ENCODE peak calls at places on chromosome 21, in six cellular contexts. One of them, this sample, is unnamed.
A peak's percentile ranks its signal among the peaks of the same experiment; 100 is the strongest.

GRCh38 chr21:39775816-39776215 is 30.8 kb downstream of the IGSF5 start:
- DNase-seq in fibroblast of lung: no peak
- DNase-seq in lower lobe of right lung: no peak
- DNase-seq in IMR-90: no peak
- DNase-seq in uterus: no peak
- DNase-seq in AG04450: no peak
- DNase-seq in this sample: no peak

GRCh38 chr21:29164330-29164942 is 34.0 kb downstream of the MAP3K7CL start:
- DNase-seq in uterus: no peak
- DNase-seq in lower lobe of right lung: no peak
- DNase-seq in IMR-90: peak; percentile 91
- DNase-seq in fibroblast of lung: peak; percentile 93
- DNase-seq in AG04450: no peak
- DNase-seq in this sample: peak; percentile 65

GRCh38 chr21:42598159-42598735 is 55.2 kb upstream of the PDE9A start:
- DNase-seq in fibroblast of lung: no peak
- DNase-seq in lower lobe of right lung: no peak
- DNase-seq in IMR-90: no peak
- DNase-seq in uterus: no peak
- DNase-seq in AG04450: no peak
- DNase-seq in this sample: no peak

GRCh38 chr21:26280715-26281310 is 110.2 kb upstream of the APP start:
- DNase-seq in AG04450: no peak
- DNase-seq in uterus: no peak
- DNase-seq in fibroblast of lung: no peak
- DNase-seq in IMR-90: no peak
- DNase-seq in lower lobe of right lung: no peak
- DNase-seq in this sample: no peak

GRCh38 chr21:26842976-26843911 is 2.0 kb downstream of the ADAMTS1 start:
- DNase-seq in lower lobe of right lung: peak; percentile 84
- DNase-seq in IMR-90: peak; percentile 96
- DNase-seq in uterus: peak; percentile 95
- DNase-seq in AG04450: peak; percentile 87
- DNase-seq in fibroblast of lung: peak; percentile 97
- DNase-seq in this sample: peak; percentile 40

GRCh38 chr21:38306833-38307232 is 50.0 kb downstream of the KCNJ15 start:
- DNase-seq in lower lobe of right lung: no peak
- DNase-seq in fibroblast of lung: peak; percentile 99
- DNase-seq in uterus: no peak
- DNase-seq in AG04450: peak; percentile 93
- DNase-seq in IMR-90: peak; percentile 99
- DNase-seq in this sample: no peak

GRCh38 chr21:42535602-42536171 is 22.0 kb downstream of the SLC37A1 start:
- DNase-seq in fibroblast of lung: no peak
- DNase-seq in uterus: no peak
- DNase-seq in IMR-90: no peak
- DNase-seq in lower lobe of right lung: peak; percentile 38
- DNase-seq in AG04450: no peak
- DNase-seq in this sample: peak; percentile 63

GRCh38 chr21:18142639-18143038 is 102.0 kb upstream of the CHODL start:
- DNase-seq in lower lobe of right lung: no peak
- DNase-seq in fibroblast of lung: no peak
- DNase-seq in AG04450: no peak
- DNase-seq in uterus: no peak
- DNase-seq in IMR-90: no peak
- DNase-seq in this sample: no peak

GRCh38 chr21:19922122-19922521 is 1076.1 kb upstream of the NCAM2 start:
- DNase-seq in lower lobe of right lung: no peak
- DNase-seq in AG04450: no peak
- DNase-seq in IMR-90: no peak
- DNase-seq in uterus: no peak
- DNase-seq in fibroblast of lung: no peak
- DNase-seq in this sample: no peak

GRCh38 chr21:40067751-40068150 is 200.5 kb downstream of the PCP4 start:
- DNase-seq in uterus: no peak
- DNase-seq in lower lobe of right lung: no peak
- DNase-seq in AG04450: no peak
- DNase-seq in fibroblast of lung: no peak
- DNase-seq in IMR-90: no peak
- DNase-seq in this sample: no peak

GRCh38 chr21:28337319-28337718 is 655.4 kb downstream of the LTN1 start:
- DNase-seq in lower lobe of right lung: no peak
- DNase-seq in AG04450: peak; percentile 34
- DNase-seq in IMR-90: peak; percentile 78
- DNase-seq in fibroblast of lung: peak; percentile 86
- DNase-seq in uterus: no peak
- DNase-seq in this sample: peak; percentile 60

GRCh38 chr21:17387030-17387617 is 125.7 kb upstream of the CXADR start:
- DNase-seq in uterus: peak; percentile 18
- DNase-seq in IMR-90: peak; percentile 59
- DNase-seq in AG04450: peak; percentile 16
- DNase-seq in lower lobe of right lung: no peak
- DNase-seq in fibroblast of lung: peak; percentile 79
- DNase-seq in this sample: peak; percentile 81

GRCh38 chr21:25501996-25502665 is 105.2 kb downstream of the MRPL39 start:
- DNase-seq in uterus: no peak
- DNase-seq in lower lobe of right lung: no peak
- DNase-seq in AG04450: no peak
- DNase-seq in fibroblast of lung: no peak
- DNase-seq in IMR-90: no peak
- DNase-seq in this sample: no peak

GRCh38 chr21:17045214-17045835 is 467.5 kb upstream of the CXADR start:
- DNase-seq in uterus: no peak
- DNase-seq in AG04450: peak; percentile 4
- DNase-seq in IMR-90: peak; percentile 15
- DNase-seq in lower lobe of right lung: no peak
- DNase-seq in fibroblast of lung: peak; percentile 62
- DNase-seq in this sample: no peak

GRCh38 chr21:28069446-28069845 is 923.2 kb downstream of the LTN1 start:
- DNase-seq in uterus: no peak
- DNase-seq in fibroblast of lung: peak; percentile 92
- DNase-seq in lower lobe of right lung: no peak
- DNase-seq in IMR-90: peak; percentile 83
- DNase-seq in AG04450: peak; percentile 63
- DNase-seq in this sample: no peak

GRCh38 chr21:19228241-19228640 is 824.7 kb upstream of the TMPRSS15 start:
- DNase-seq in fibroblast of lung: no peak
- DNase-seq in lower lobe of right lung: no peak
- DNase-seq in AG04450: no peak
- DNase-seq in uterus: no peak
- DNase-seq in IMR-90: no peak
- DNase-seq in this sample: no peak

GRCh38 chr21:35189077-35189863 is 140.2 kb upstream of the RUNX1 start:
- DNase-seq in lower lobe of right lung: no peak
- DNase-seq in IMR-90: peak; percentile 82
- DNase-seq in fibroblast of lung: peak; percentile 90
- DNase-seq in uterus: peak; percentile 65
- DNase-seq in AG04450: peak; percentile 87
- DNase-seq in this sample: peak; percentile 31

GRCh38 chr21:29025328-29025713 is 853 bp downstream of the USP16 start:
- DNase-seq in uterus: no peak
- DNase-seq in IMR-90: peak; percentile 22
- DNase-seq in AG04450: no peak
- DNase-seq in lower lobe of right lung: no peak
- DNase-seq in fibroblast of lung: no peak
- DNase-seq in this sample: peak; percentile 51

GRCh38 chr21:44337941-44338895 is 972 bp downstream of the CFAP410 start:
- DNase-seq in fibroblast of lung: peak; percentile 64
- DNase-seq in AG04450: no peak
- DNase-seq in lower lobe of right lung: peak; percentile 76
- DNase-seq in uterus: peak; percentile 74
- DNase-seq in IMR-90: peak; percentile 47
- DNase-seq in this sample: peak; percentile 75

GRCh38 chr21:31560479-31560878 is 99.0 kb upstream of the SOD1 start:
- DNase-seq in lower lobe of right lung: no peak
- DNase-seq in IMR-90: no peak
- DNase-seq in AG04450: no peak
- DNase-seq in uterus: no peak
- DNase-seq in fibroblast of lung: no peak
- DNase-seq in this sample: no peak
- H3K4me3 ChIP-seq in lower lobe of right lung: no peak overlapping the region
- H3K4me3 ChIP-seq in IMR-90: no peak overlapping the region
- H3K4me3 ChIP-seq in AG04450: no peak overlapping the region
- H3K4me3 ChIP-seq in uterus: no peak overlapping the region
- H3K4me3 ChIP-seq in fibroblast of lung: no peak overlapping the region
- H3K4me3 ChIP-seq in this sample: no peak overlapping the region

GRCh38 chr21:22762463-22762862 is 1764.3 kb downstream of the NCAM2 start:
- DNase-seq in fibroblast of lung: no peak
- DNase-seq in uterus: no peak
- DNase-seq in AG04450: no peak
- DNase-seq in IMR-90: no peak
- DNase-seq in lower lobe of right lung: no peak
- DNase-seq in this sample: no peak

GRCh38 chr21:22764222-22764621 is 1766.0 kb downstream of the NCAM2 start:
- DNase-seq in fibroblast of lung: no peak
- DNase-seq in uterus: no peak
- DNase-seq in lower lobe of right lung: no peak
- DNase-seq in IMR-90: no peak
- DNase-seq in AG04450: no peak
- DNase-seq in this sample: peak; percentile 47

GRCh38 chr21:22758478-22758877 is 1760.3 kb downstream of the NCAM2 start:
- DNase-seq in fibroblast of lung: peak; percentile 9
- DNase-seq in AG04450: no peak
- DNase-seq in IMR-90: no peak
- DNase-seq in uterus: no peak
- DNase-seq in lower lobe of right lung: no peak
- DNase-seq in this sample: no peak

DNA sequence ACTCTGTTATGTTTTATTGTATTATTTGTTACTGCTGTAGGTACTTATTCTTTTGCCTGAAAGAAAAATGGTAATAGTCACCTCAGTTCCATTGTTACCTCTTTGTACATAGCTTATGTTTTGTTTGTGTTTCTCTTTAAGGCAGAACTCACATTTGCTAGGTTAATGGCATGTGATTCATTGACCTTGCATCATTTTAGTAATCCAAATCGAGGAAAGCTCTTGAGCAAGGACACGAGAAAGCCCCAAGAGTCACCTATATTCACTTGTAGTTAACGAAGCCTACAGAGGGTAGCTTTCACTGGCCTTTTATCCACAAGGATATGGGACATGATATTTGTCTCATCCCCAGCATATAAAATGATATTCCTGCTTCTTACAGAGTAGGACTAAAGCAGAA is 1765.2 kb downstream of the NCAM2 start:
- DNase-seq in uterus: no peak
- DNase-seq in AG04450: no peak
- DNase-seq in lower lobe of right lung: no peak
- DNase-seq in IMR-90: no peak
- DNase-seq in fibroblast of lung: no peak
- DNase-seq in this sample: no peak
- H3K9me3 ChIP-seq in uterus: no peaks in the 10 kb centered on the region
- H3K9me3 ChIP-seq in AG04450: peaks cover 14% of the 10 kb centered on the region
- H3K9me3 ChIP-seq in lower lobe of right lung: no peaks in the 10 kb centered on the region
- H3K9me3 ChIP-seq in IMR-90: peaks cover 2% of the 10 kb centered on the region
- H3K9me3 ChIP-seq in fibroblast of lung: no peaks in the 10 kb centered on the region
- H3K9me3 ChIP-seq in this sample: no peaks in the 10 kb centered on the region

GRCh38 chr21:36288651-36289243 is 31.2 kb upstream of the MORC3 start:
- DNase-seq in IMR-90: peak; percentile 51
- DNase-seq in AG04450: no peak
- DNase-seq in uterus: no peak
- DNase-seq in fibroblast of lung: no peak
- DNase-seq in lower lobe of right lung: no peak
- DNase-seq in this sample: no peak
- H3K27ac ChIP-seq in IMR-90: peak overlapping the region; percentile 64
- H3K27ac ChIP-seq in AG04450: peak overlapping the region; percentile 84
- H3K27ac ChIP-seq in uterus: no peak overlapping the region
- H3K27ac ChIP-seq in fibroblast of lung: peak overlapping the region; percentile 71
- H3K27ac ChIP-seq in lower lobe of right lung: no peak overlapping the region
- H3K27ac ChIP-seq in this sample: no peak overlapping the region

DNA sequence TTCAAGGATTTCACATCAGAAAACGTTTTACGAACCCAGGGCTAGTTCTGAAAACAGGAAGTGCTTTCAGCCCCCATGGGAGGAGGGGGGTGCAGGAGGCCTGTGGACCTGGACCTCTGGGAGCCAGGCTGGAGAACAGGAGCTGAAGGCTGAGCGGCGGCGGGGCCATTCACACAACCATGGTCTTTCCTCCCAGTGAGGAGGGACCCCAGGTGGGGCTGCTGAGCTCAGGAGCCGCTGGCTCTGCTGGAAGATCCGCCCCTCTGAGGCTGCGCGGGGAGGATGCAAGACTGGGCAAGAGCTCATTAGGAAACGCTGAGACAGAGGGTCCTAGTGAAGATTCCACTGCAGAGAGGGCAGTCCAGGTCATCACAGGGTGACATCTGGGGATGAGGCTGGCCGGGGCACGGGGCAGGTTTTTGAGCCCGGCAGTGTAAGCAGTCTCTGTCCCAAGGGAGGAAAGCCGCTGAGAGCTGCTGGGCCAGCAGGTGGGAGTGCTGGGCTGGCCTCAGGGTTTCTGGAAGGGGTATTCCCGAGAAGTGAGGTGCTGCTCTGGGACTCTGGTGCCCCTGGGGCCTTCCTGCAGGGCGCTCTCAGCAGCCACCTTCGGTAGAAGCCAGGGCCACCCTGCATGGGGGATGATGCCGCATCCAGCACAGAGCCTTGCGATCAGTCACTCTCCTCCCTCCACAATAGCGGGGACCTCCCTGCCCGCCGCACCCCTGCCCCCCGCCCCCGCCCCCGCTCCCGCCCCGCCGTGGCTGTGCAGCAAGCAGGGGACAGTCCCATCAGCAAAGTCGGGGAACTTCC is 7.5 kb downstream of the MX2 start:
- DNase-seq in uterus: peak; percentile 31
- DNase-seq in AG04450: no peak
- DNase-seq in lower lobe of right lung: peak; percentile 60
- DNase-seq in IMR-90: no peak
- DNase-seq in fibroblast of lung: no peak
- DNase-seq in this sample: no peak
- H3K4me3 ChIP-seq in uterus: peak overlapping the region; percentile 4
- H3K4me3 ChIP-seq in AG04450: no peak overlapping the region
- H3K4me3 ChIP-seq in lower lobe of right lung: peak overlapping the region; percentile 53
- H3K4me3 ChIP-seq in IMR-90: no peak overlapping the region
- H3K4me3 ChIP-seq in fibroblast of lung: no peak overlapping the region
- H3K4me3 ChIP-seq in this sample: peak overlapping the region; percentile 24

GRCh38 chr21:45937721-45938452 is 43.7 kb upstream of the COL6A1 start:
- DNase-seq in lower lobe of right lung: no peak
- DNase-seq in uterus: no peak
- DNase-seq in fibroblast of lung: no peak
- DNase-seq in IMR-90: no peak
- DNase-seq in AG04450: no peak
- DNase-seq in this sample: no peak
- H3K9me3 ChIP-seq in lower lobe of right lung: no peaks in the 10 kb centered on the region
- H3K9me3 ChIP-seq in uterus: peaks cover 11% of the 10 kb centered on the region
- H3K9me3 ChIP-seq in fibroblast of lung: no peaks in the 10 kb centered on the region
- H3K9me3 ChIP-seq in IMR-90: peaks cover 29% of the 10 kb centered on the region
- H3K9me3 ChIP-seq in AG04450: peaks cover 34% of the 10 kb centered on the region
- H3K9me3 ChIP-seq in this sample: no peaks in the 10 kb centered on the region